ENCODE peak calls at places on chromosome 11, in seven cellular contexts. H is fibroblast of lung, Z is body of pancreas, D is colonic mucosa, X is adrenal gland, B is A549, Y is gastrocnemius medialis. J is an unnamed sample.

GRCh38 chr11:30143098-30143705 is 87.6 kb upstream of the FSHB start:
- DNase-seq in H (peak; percentile 4), Z (no peak), D (no peak), X (no peak), B (peak; percentile 37), Y (no peak), J (no peak)

GRCh38 chr11:113397212-113397611 is 9.6 kb downstream of the ANKK1 start:
- DNase-seq in H (no peak), Z (no peak), D (no peak), X (no peak), B (no peak), Y (no peak), J (no peak)

GRCh38 chr11:129861702-129862107 is 33.7 kb downstream of the NFRKB start:
- DNase-seq in H (peak; percentile 97), Z (peak; percentile 72), D (peak; percentile 61), X (peak; percentile 20), B (peak; percentile 89), Y (no peak), J (no peak)

GRCh38 chr11:12001152-12001551 is 7.3 kb downstream of the DKK3 start:
- DNase-seq in H (no peak), Z (no peak), D (no peak), X (no peak), B (no peak), Y (no peak), J (no peak)

GRCh38 chr11:71120346-71120963 is 131.9 kb downstream of the SHANK2 start:
- DNase-seq in H (no peak), Z (peak; percentile 69), D (peak; percentile 29), X (no peak), B (peak; percentile 56), Y (no peak), J (no peak)

GRCh38 chr11:97888641-97889040 is 1132.1 kb upstream of the CNTN5 start:
- DNase-seq in H (no peak), Z (no peak), D (no peak), X (no peak), B (no peak), Y (no peak), J (no peak)

GRCh38 chr11:17548444-17548843 is 1.4 kb downstream of the OTOG start:
- DNase-seq in H (no peak), Z (no peak), D (no peak), X (no peak), B (peak; percentile 32), Y (no peak), J (no peak)

GRCh38 chr11:27592111-27592780 is 85.7 kb upstream of the LIN7C start:
- DNase-seq in H (peak; percentile 82), Z (no peak), D (no peak), X (no peak), B (no peak), Y (no peak), J (no peak)

GRCh38 chr11:113602483-113602882 is 103.6 kb downstream of the TMPRSS5 start:
- DNase-seq in H (no peak), Z (no peak), D (no peak), X (no peak), B (no peak), Y (no peak), J (no peak)

GRCh38 chr11:85694385-85694980 is 8.5 kb upstream of the CCDC89 start:
- DNase-seq in H (peak; percentile 50), Z (no peak), D (no peak), X (no peak), B (peak; percentile 71), Y (no peak), J (no peak)

GRCh38 chr11:16171882-16172281 is 184.5 kb downstream of the SOX6 start:
- DNase-seq in H (no peak), Z (no peak), D (no peak), X (no peak), B (no peak), Y (no peak), J (no peak)

GRCh38 chr11:30873924-30874323 is 287.8 kb upstream of the MPPED2 start:
- DNase-seq in H (no peak), Z (no peak), D (no peak), X (no peak), B (no peak), Y (no peak), J (no peak)

GRCh38 chr11:68327586-68328370 is 15.4 kb downstream of the LRP5 start:
- DNase-seq in H (no peak), Z (no peak), D (no peak), X (peak; percentile 49), B (no peak), Y (no peak), J (no peak)

GRCh38 chr11:130634981-130635473 is 186.6 kb downstream of the ADAMTS15 start:
- DNase-seq in H (peak; percentile 75), Z (no peak), D (no peak), X (no peak), B (peak; percentile 27), Y (no peak), J (no peak)

GRCh38 chr11:122103366-122103765 is 12.6 kb downstream of the BLID start:
- DNase-seq in H (peak; percentile 81), Z (no peak), D (no peak), X (no peak), B (no peak), Y (no peak), J (no peak)

GRCh38 chr11:82796970-82797594 is 63.4 kb upstream of the FAM181B start:
- DNase-seq in H (no peak), Z (no peak), D (peak; percentile 20), X (peak; percentile 38), B (no peak), Y (peak; percentile 4), J (no peak)

GRCh38 chr11:126494831-126495230 is 139.3 kb downstream of the ST3GAL4 start:
- DNase-seq in H (no peak), Z (no peak), D (no peak), X (no peak), B (no peak), Y (no peak), J (no peak)

GRCh38 chr11:17927643-17928343 is 85.1 kb downstream of the SERGEF start:
- DNase-seq in H (no peak), Z (no peak), D (no peak), X (no peak), B (no peak), Y (peak; percentile 19), J (no peak)

GRCh38 chr11:46342237-46342636 is 5.0 kb upstream of the DGKZ start:
- DNase-seq in H (no peak), Z (no peak), D (no peak), X (no peak), B (no peak), Y (no peak), J (no peak)

GRCh38 chr11:16184588-16184987 is 171.8 kb downstream of the SOX6 start:
- DNase-seq in H (peak; percentile 81), Z (no peak), D (peak; percentile 27), X (no peak), B (peak; percentile 86), Y (peak; percentile 49), J (no peak)

GRCh38 chr11:83088965-83089364 is 17.3 kb upstream of the RAB30 start:
- DNase-seq in H (no peak), Z (no peak), D (no peak), X (no peak), B (peak; percentile 13), Y (no peak), J (no peak)

GRCh38 chr11:62896049-62896448 is 15.4 kb downstream of the SLC3A2 start:
- DNase-seq in H (no peak), Z (no peak), D (no peak), X (no peak), B (no peak), Y (no peak), J (no peak)

GRCh38 chr11:65852508-65853248 is 5.3 kb downstream of the CFL1 start:
- DNase-seq in H (no peak), Z (no peak), D (peak; percentile 24), X (peak; percentile 26), B (no peak), Y (no peak), J (no peak)

GRCh38 chr11:125772834-125773505 is 5.7 kb downstream of the PATE2 start:
- DNase-seq in H (peak; percentile 100), Z (no peak), D (no peak), X (no peak), B (no peak), Y (no peak), J (no peak)

GRCh38 chr11:60775420-60775961 is 9.6 kb upstream of the MS4A10 start:
- DNase-seq in H (peak; percentile 75), Z (peak; percentile 91), D (peak; percentile 84), X (peak; percentile 84), B (peak; percentile 88), Y (peak; percentile 64), J (peak; percentile 65)

GRCh38 chr11:568306-569259 is 7.7 kb upstream of the PHRF1 start:
- DNase-seq in H (peak; percentile 84), Z (peak; percentile 95), D (peak; percentile 94), X (peak; percentile 96), B (peak; percentile 90), Y (peak; percentile 84), J (peak; percentile 92)

GRCh38 chr11:120306519-120307242 is 18.4 kb upstream of the TLCD5 start:
- DNase-seq in H (peak; percentile 93), Z (no peak), D (peak; percentile 76), X (no peak), B (peak; percentile 65), Y (no peak), J (no peak)
- TF ChIP-seq CTCF in H (peak; percentile 61), Z (no peak), D (no peak), X (no peak), B (no peak), Y (no peak), J (no peak)

DNA sequence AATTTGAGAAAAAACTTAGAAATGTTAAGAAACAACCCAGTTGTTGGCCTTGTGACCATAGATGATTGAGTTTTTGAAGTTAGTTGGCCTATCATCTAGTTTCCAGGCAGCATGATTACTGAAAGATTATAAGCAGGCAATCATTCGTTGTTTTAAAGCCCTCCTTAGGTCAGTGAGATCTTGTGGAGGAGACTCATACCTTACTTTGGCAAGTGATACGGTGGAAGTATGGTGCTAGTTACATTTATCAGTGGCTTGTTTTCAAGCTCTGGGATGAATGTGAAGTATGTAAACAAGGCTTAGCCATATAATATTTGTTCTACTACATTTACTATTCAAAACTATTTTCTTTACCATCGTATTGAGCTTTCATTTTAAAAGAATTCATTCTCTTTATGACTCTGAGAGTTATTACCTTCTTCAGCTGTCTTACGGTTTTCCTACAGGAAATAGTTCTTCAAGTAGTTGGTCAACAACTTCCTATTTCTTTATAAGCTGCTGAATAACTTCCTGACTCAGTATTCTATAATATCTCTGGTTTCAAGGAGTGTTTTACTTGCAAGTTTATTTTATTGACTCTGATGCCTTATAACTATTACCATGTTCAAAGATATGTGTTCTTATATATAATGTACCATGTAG is 7.3 kb downstream of the YAP1 start:
- DNase-seq in H (peak; percentile 39), Z (no peak), D (no peak), X (no peak), B (no peak), Y (no peak), J (no peak)
- H3K4me1 ChIP-seq in H (peaks cover 18% of the 10 kb centered on the region), Z (peaks cover 37% of the 10 kb centered on the region), D (peaks cover 9% of the 10 kb centered on the region), X (peaks cover 62% of the 10 kb centered on the region), B (peaks cover 84% of the 10 kb centered on the region), Y (peaks cover 87% of the 10 kb centered on the region), J (no peaks in the 10 kb centered on the region)

GRCh38 chr11:118005224-118006152 is 19.3 kb downstream of the IL10RA start:
- DNase-seq in H (no peak), Z (no peak), D (no peak), X (no peak), B (no peak), Y (no peak), J (no peak)
- H3K4me3 ChIP-seq in H (no peak overlapping the region), Z (no peak overlapping the region), D (no peak overlapping the region), X (no peak overlapping the region), B (no peak overlapping the region), Y (no peak overlapping the region), J (no peak overlapping the region)

GRCh38 chr11:5575159-5575558 is 5.5 kb upstream of the OR52B6 start:
- DNase-seq in H (no peak), Z (no peak), D (no peak), X (no peak), B (no peak), Y (no peak), J (no peak)
- TF ChIP-seq CTCF in H (no peak), Z (no peak), D (no peak), X (no peak), B (no peak), Y (no peak), J (no peak)

GRCh38 chr11:86742436-86742805 is 57.9 kb upstream of the PRSS23 start:
- DNase-seq in H (no peak), Z (no peak), D (no peak), X (no peak), B (peak; percentile 52), Y (no peak), J (no peak)
- H3K4me1 ChIP-seq in H (peaks cover 47% of the 10 kb centered on the region), Z (peaks cover 33% of the 10 kb centered on the region), D (no peaks in the 10 kb centered on the region), X (peaks cover 56% of the 10 kb centered on the region), B (peaks cover 84% of the 10 kb centered on the region), Y (peaks cover 30% of the 10 kb centered on the region), J (no peaks in the 10 kb centered on the region)

J was measured in CD8-positive, alpha-beta T cell.